ENCODE peak calls at places on chromosome 19, in five cellular contexts. C is lung microvascular endothelial cell; E is activated naive CD8-positive, alpha-beta T cell treated with anti-CD3 and anti-CD28 coated beads, Interleukin-2, amount 50 U/mL, for 24 hours; L is heart left ventricle; N is left ventricle myocardium inferior. K is an unnamed sample.

GRCh38 chr19:42246869-42247630 is 4.6 kb upstream of the GSK3A start:
- DNase-seq in C (no peak), E (no peak), L (peak; percentile 48), N (no peak), K (peak; percentile 39)

GRCh38 chr19:48815870-48816501 is 5.2 kb upstream of the BCAT2 start:
- DNase-seq in C (peak; percentile 40), E (no peak), L (no peak), N (no peak), K (peak; percentile 29)

GRCh38 chr19:12779162-12779993 is 4.0 kb upstream of the HOOK2 start:
- DNase-seq in C (peak; percentile 67), E (no peak), L (peak; percentile 81), N (peak; percentile 73), K (peak; percentile 82)

GRCh38 chr19:52492991-52493470 is 34.4 kb upstream of the ZNF808 start:
- DNase-seq in C (peak; percentile 22), E (no peak), L (no peak), N (peak; percentile 15), K (no peak)

GRCh38 chr19:13127051-13127450 is 9.0 kb downstream of the NACC1 start:
- DNase-seq in C (no peak), E (no peak), L (no peak), N (no peak), K (no peak)

GRCh38 chr19:10744848-10745293 is 27.0 kb downstream of the DNM2 start:
- DNase-seq in C (no peak), E (no peak), L (no peak), N (no peak), K (no peak)

GRCh38 chr19:11887618-11888531 is at the start of gene ZNF69:
- DNase-seq in C (peak; percentile 50), E (peak; percentile 77), L (peak; percentile 94), N (peak; percentile 93), K (peak; percentile 87)

GRCh38 chr19:1942934-1943555 is 2.1 kb downstream of the CSNK1G2 start:
- DNase-seq in C (peak; percentile 37), E (no peak), L (no peak), N (no peak), K (peak; percentile 18)

GRCh38 chr19:13976446-13976845 is 24.1 kb downstream of the DCAF15 start:
- DNase-seq in C (no peak), E (no peak), L (no peak), N (no peak), K (peak; percentile 45)

GRCh38 chr19:51479531-51480331 is 1.4 kb downstream of the CEACAM18 start:
- DNase-seq in C (no peak), E (peak; percentile 41), L (no peak), N (no peak), K (no peak)

GRCh38 chr19:45768644-45769053 is 403 bp downstream of the SIX5 start:
- DNase-seq in C (peak; percentile 53), E (peak; percentile 57), L (no peak), N (peak; percentile 63), K (peak; percentile 61)

GRCh38 chr19:41323430-41324125 is 13.6 kb downstream of the CCDC97 start:
- DNase-seq in C (peak; percentile 98), E (no peak), L (peak; percentile 81), N (peak; percentile 62), K (peak; percentile 98)

K was measured in EH.